ENCODE peak calls at places on chromosome 20, in seven cellular contexts. I is H9, L is mesenchymal stem cell, N is IMR-90, P is trophoblast cell, E is mesendoderm, U is H1. Q is an unnamed sample.

GRCh38 chr20:32460231-32460630 is 102.1 kb downstream of the ASXL1 start:
- DNase-seq in I (no peak), N (no peak), U (no peak), P (no peak), L (no peak), E (no peak), Q (no peak)

GRCh38 chr20:18412202-18412901 is 54.5 kb downstream of the DZANK1 start:
- DNase-seq in U (no peak), L (no peak), E (peak), P (no peak), I (no peak), N (no peak), Q (no peak)

GRCh38 chr20:50652702-50653294 is 38.5 kb downstream of the RIPOR3 start:
- DNase-seq in L (peak), N (peak), U (no peak), I (no peak), P (no peak), E (no peak), Q (no peak)

GRCh38 chr20:16966276-16966880 is 218.2 kb downstream of the OTOR start:
- DNase-seq in L (peak), P (peak), N (peak), E (no peak), U (no peak), I (no peak), Q (no peak)

GRCh38 chr20:33062105-33062629 is 8.5 kb downstream of the BPIFB3 start:
- DNase-seq in E (no peak), U (no peak), P (no peak), I (no peak), L (no peak), N (no peak), Q (peak)

GRCh38 chr20:2800590-2801458 is at the start of gene CPXM1:
- DNase-seq in P (no peak), L (peak), E (peak), N (no peak), U (peak), I (peak), Q (peak)

GRCh38 chr20:46757135-46757534 is 47.7 kb downstream of the SLC2A10 start:
- DNase-seq in E (no peak), I (no peak), L (no peak), N (no peak), U (no peak), P (no peak), Q (no peak)

GRCh38 chr20:58145506-58146080 is 82.9 kb downstream of the ANKRD60 start:
- DNase-seq in E (peak), U (no peak), P (no peak), L (no peak), N (no peak), I (no peak), Q (no peak)

GRCh38 chr20:58349586-58349985 is 39.4 kb upstream of the VAPB start:
- DNase-seq in N (peak), P (no peak), L (peak), E (no peak), U (no peak), I (no peak), Q (no peak)

GRCh38 chr20:17806739-17807441 is 107.1 kb downstream of the BANF2 start:
- DNase-seq in P (peak), E (peak), L (no peak), U (peak), I (peak), N (peak), Q (no peak)

GRCh38 chr20:36391955-36392354 is 85.8 kb downstream of the DLGAP4 start:
- DNase-seq in U (no peak), L (no peak), N (no peak), E (peak), I (no peak), P (no peak), Q (no peak)

GRCh38 chr20:18928626-18929025 is 115.0 kb downstream of the SCP2D1 start:
- DNase-seq in L (no peak), U (no peak), N (no peak), E (no peak), P (no peak), I (no peak), Q (no peak)

GRCh38 chr20:13095013-13095412 is 86.2 kb downstream of the SPTLC3 start:
- DNase-seq in I (no peak), L (no peak), E (no peak), U (no peak), N (no peak), P (no peak), Q (no peak)

GRCh38 chr20:58361549-58361948 is 27.5 kb upstream of the VAPB start:
- DNase-seq in U (no peak), N (peak), P (no peak), I (no peak), E (peak), L (peak), Q (no peak)

GRCh38 chr20:58112017-58112781 is 116.3 kb downstream of the ANKRD60 start:
- DNase-seq in E (no peak), U (no peak), N (peak), L (no peak), P (peak), I (peak), Q (no peak)

GRCh38 chr20:58194176-58194796 is 34.2 kb downstream of the ANKRD60 start:
- DNase-seq in I (no peak), U (no peak), N (no peak), L (no peak), P (no peak), E (no peak), Q (no peak)

DNA sequence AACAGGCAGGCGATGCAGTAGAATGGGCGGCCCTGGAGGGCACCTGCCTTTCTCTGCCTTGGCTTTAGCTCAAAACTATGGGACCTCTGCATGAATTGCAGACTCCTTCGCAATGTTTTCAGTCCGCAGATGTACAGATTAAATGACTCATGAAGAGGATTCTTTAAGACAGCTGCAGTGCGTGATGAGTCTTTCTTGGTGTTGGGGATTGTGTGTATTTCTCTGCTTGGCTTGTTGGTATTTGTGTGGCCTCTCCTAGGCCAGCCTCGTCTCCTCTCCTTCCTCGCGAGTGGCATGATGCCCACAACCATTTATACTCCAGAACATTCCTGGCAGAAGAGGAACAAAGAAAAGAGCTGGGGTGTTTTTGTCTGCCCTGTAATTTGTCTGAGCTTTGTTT is 110.6 kb downstream of the SYNDIG1 start:
- DNase-seq in L (no peak), I (no peak), N (no peak), P (no peak), U (no peak), E (no peak), Q (no peak)
- H4K8ac ChIP-seq in L (no peak), I (no peak), N (no peak), P (no peak), U (no peak), E (no peak), Q (no peak)

GRCh38 chr20:38305541-38305940 is 1.6 kb downstream of the BPI start:
- DNase-seq in I (no peak), P (no peak), E (no peak), N (no peak), U (no peak), L (no peak), Q (no peak)

GRCh38 chr20:38303908-38304379 is at the start of gene BPI:
- DNase-seq in E (no peak), P (no peak), N (no peak), L (no peak), I (no peak), U (no peak), Q (no peak)

GRCh38 chr20:38302721-38303120 is 1.2 kb upstream of the BPI start:
- DNase-seq in N (no peak), P (no peak), I (no peak), L (no peak), E (no peak), U (no peak), Q (no peak)

GRCh38 chr20:38307371-38308046 is 3.6 kb downstream of the BPI start:
- DNase-seq in U (no peak), N (peak), I (no peak), L (peak), P (no peak), E (no peak), Q (no peak)

DNA sequence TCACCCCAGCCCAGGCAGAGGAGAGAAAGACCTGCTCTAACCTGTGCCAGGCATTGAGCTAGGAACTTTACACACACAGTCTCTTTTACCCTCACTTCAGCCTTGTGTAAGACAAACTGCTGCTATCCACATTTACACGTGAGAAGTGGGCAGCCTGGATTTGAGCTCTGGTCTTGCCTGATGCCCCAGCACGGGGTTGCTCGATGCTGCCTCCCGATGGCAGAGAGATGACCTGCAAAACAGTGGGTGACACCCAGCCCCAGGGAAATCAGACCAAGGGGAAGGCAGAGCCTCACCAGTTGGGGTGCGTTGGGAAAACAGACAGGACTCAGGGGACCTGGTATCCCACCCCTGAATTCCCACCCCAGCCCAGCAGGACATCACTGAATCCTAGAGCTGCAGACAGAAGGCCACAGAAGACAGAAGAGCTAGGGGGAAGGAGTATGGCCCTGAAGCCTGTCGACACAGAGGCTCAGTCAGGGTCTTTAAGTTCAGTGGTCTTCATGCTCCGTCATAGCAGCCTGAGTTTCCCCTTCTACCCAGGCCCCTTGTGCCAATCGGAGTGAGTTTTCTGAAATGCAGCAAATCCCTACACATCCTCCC is 990 bp downstream of the BPI start:
- DNase-seq in L (peak), N (peak), P (peak), U (peak), I (peak), E (peak), Q (no peak)
- H2BK120ac ChIP-seq in L (no peak), N (no peak), P (no peak), U (no peak), I (no peak), E (no peak), Q (no peak)

GRCh38 chr20:39944861-39945260 is 744.2 kb downstream of the MAFB start:
- DNase-seq in U (no peak), L (no peak), N (no peak), P (no peak), E (no peak), I (no peak), Q (no peak)
- H4K8ac ChIP-seq in U (no peak), L (no peak), N (no peak), P (no peak), E (no peak), I (no peak), Q (no peak)

GRCh38 chr20:63177134-63177784 is 38.7 kb downstream of the YTHDF1 start:
- DNase-seq in P (no peak), E (peak), N (no peak), I (no peak), U (peak), L (no peak), Q (peak)
- H2BK120ac ChIP-seq in P (no peak), E (no peak), N (no peak), I (no peak), U (no peak), L (no peak), Q (no peak)

GRCh38 chr20:44258226-44258890 is 11.2 kb downstream of the GDAP1L1 start:
- DNase-seq in I (no peak), E (no peak), P (no peak), N (no peak), U (no peak), L (no peak), Q (no peak)

GRCh38 chr20:44268802-44269201 is 21.7 kb downstream of the GDAP1L1 start:
- DNase-seq in L (no peak), U (no peak), N (no peak), P (no peak), E (no peak), I (no peak), Q (no peak)

GRCh38 chr20:44264287-44264686 is 17.2 kb downstream of the GDAP1L1 start:
- DNase-seq in I (no peak), E (peak), L (no peak), P (no peak), U (no peak), N (no peak), Q (no peak)
- H4K8ac ChIP-seq in I (no peak), E (no peak), L (no peak), P (no peak), U (no peak), N (no peak), Q (no peak)

DNA sequence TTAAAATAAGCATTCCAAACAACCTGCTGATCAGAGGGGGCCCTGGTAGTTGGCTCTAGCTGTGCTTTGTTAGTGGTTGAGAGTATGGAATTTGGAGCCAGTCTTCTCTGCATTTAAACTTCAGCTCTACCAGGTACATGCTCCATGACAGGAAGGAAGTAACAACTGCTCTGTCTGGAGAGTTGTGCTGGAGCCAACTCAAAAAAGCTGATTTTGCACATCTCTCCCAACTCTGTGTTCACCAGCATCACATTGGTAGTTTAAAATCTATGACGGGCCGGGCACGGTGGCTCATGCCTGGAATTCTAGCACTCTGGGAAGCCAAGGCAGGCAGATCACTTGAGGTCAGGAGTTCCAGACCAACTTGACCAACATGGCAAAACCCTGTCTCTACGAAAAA is 68.8 kb upstream of the BMP2 start:
- DNase-seq in L (no peak), U (no peak), P (no peak), E (no peak), N (no peak), I (no peak), Q (no peak)
- H2BK120ac ChIP-seq in L (no peak), U (no peak), P (no peak), E (no peak), N (no peak), I (no peak), Q (no peak)

Q was measured in neuronal stem cell.